ENCODE peak calls at places on chromosome 5, in four cellular contexts. S, Z, H and A are unnamed samples.

GRCh38 chr5:95761771-95762680 is 30.9 kb downstream of the RHOBTB3 start:
- DNase-seq in Z (no peak), S (no peak), H (no peak), A (no peak)

GRCh38 chr5:152532714-152533113 is 127.6 kb upstream of the NMUR2 start:
- DNase-seq in S (peak), H (peak), Z (peak), A (no peak)

GRCh38 chr5:180291234-180291940 is 496 bp downstream of the MAPK9 start:
- DNase-seq in Z (no peak), S (peak), H (no peak), A (peak)

GRCh38 chr5:85397451-85397850 is 1012.8 kb upstream of the EDIL3 start:
- DNase-seq in H (no peak), S (no peak), Z (no peak), A (no peak)

GRCh38 chr5:104913840-104914239 is 1351.3 kb upstream of the NUDT12 start:
- DNase-seq in S (no peak), H (no peak), Z (no peak), A (no peak)

GRCh38 chr5:140273401-140273877 is 29.5 kb downstream of the PFDN1 start:
- DNase-seq in S (no peak), H (no peak), Z (no peak), A (no peak)

GRCh38 chr5:110932755-110933488 is 138.6 kb upstream of the TSLP start:
- DNase-seq in H (no peak), S (no peak), Z (no peak), A (no peak)

GRCh38 chr5:86374611-86375010 is 243.1 kb upstream of the COX7C start:
- DNase-seq in Z (no peak), S (no peak), H (no peak), A (no peak)

GRCh38 chr5:117889592-117889991 is 1098.8 kb downstream of the DTWD2 start:
- DNase-seq in Z (no peak), H (no peak), S (no peak), A (no peak)

GRCh38 chr5:42491699-42492098 is 68.5 kb downstream of the GHR start:
- DNase-seq in H (no peak), Z (no peak), S (no peak), A (no peak)

GRCh38 chr5:139210585-139210984 is 12.4 kb upstream of the SIL1 start:
- DNase-seq in H (no peak), Z (no peak), S (no peak), A (peak)

GRCh38 chr5:139207302-139208000 is 9.3 kb upstream of the SIL1 start:
- DNase-seq in H (no peak), Z (no peak), S (no peak), A (no peak)

GRCh38 chr5:139205586-139205985 is 7.4 kb upstream of the SIL1 start:
- DNase-seq in S (no peak), Z (no peak), H (no peak), A (no peak)

GRCh38 chr5:139204196-139204595 is 6.0 kb upstream of the SIL1 start:
- DNase-seq in H (no peak), S (no peak), Z (no peak), A (no peak)

GRCh38 chr5:139205144-139205543 is 7.0 kb upstream of the SIL1 start:
- DNase-seq in H (no peak), Z (no peak), S (no peak), A (no peak)
- TF ChIP-seq HMGXB4 in H (no peak), Z (no peak), S (no peak), A (no peak)

GRCh38 chr5:30050056-30050815 is 1143.2 kb upstream of the CDH6 start:
- DNase-seq in H (no peak), Z (no peak), S (no peak), A (no peak)
- TF ChIP-seq HMGXB4 in H (no peak), Z (no peak), S (no peak), A (no peak)

GRCh38 chr5:145981612-145982571 is 45.5 kb downstream of the SH3RF2 start:
- DNase-seq in H (peak), Z (peak), S (no peak), A (no peak)
- TF ChIP-seq HMGXB4 in H (no peak), Z (no peak), S (no peak), A (no peak)

DNA sequence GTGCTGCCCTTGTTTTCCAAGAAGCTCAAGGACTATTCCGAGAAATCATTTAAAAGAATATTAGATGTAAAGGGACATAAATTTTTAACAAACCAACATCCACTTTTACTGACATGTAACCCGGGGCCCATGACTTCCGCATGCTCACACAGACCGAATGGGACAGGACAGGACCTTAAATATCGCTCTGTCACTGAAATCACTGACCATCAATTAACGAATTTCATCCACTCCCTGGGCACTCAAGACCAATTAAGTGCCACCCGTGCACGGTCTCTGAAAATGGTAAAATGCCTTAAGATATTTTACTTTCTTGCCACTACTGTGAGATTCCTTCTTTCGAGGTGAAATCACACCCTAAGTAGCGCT is 521 bp downstream of the NUDT12 start:
- DNase-seq in S (no peak), Z (no peak), H (no peak), A (no peak)
- TF ChIP-seq HMGXB4 in S (no peak), Z (no peak), H (no peak), A (no peak)

DNA sequence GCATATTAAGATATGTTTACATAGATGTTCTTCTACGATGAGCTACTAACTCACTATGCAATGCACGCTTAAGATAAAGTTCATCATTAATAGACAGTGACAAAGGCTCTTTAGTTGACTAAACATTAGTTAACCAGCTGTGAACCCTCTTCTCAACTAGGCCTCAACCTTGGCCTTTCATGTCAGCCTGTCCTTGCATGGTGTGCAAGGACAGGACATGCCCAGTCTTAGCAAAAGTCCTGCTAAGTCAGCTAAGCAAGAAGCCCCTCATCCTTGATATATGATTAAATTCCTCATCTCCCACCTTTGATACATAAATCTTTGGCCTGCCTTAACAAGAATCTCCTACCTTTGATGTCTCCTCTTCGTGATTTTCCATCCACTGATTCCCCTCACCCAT is 50.9 kb downstream of the PLPP1 start:
- DNase-seq in H (peak), Z (no peak), S (no peak), A (no peak)
- TF ChIP-seq HMGXB4 in H (no peak), Z (no peak), S (no peak), A (no peak)

GRCh38 chr5:68484307-68485068 is 268.9 kb downstream of the PIK3R1 start:
- DNase-seq in Z (no peak), H (no peak), S (no peak), A (no peak)
- TF ChIP-seq HMGXB4 in Z (no peak), H (no peak), S (no peak), A (no peak)

GRCh38 chr5:150779397-150780179 is 1.0 kb downstream of the SMIM3 start:
- DNase-seq in S (no peak), H (no peak), Z (no peak), A (no peak)
- TF ChIP-seq HMGXB4 in S (no peak), H (no peak), Z (no peak), A (no peak)

DNA sequence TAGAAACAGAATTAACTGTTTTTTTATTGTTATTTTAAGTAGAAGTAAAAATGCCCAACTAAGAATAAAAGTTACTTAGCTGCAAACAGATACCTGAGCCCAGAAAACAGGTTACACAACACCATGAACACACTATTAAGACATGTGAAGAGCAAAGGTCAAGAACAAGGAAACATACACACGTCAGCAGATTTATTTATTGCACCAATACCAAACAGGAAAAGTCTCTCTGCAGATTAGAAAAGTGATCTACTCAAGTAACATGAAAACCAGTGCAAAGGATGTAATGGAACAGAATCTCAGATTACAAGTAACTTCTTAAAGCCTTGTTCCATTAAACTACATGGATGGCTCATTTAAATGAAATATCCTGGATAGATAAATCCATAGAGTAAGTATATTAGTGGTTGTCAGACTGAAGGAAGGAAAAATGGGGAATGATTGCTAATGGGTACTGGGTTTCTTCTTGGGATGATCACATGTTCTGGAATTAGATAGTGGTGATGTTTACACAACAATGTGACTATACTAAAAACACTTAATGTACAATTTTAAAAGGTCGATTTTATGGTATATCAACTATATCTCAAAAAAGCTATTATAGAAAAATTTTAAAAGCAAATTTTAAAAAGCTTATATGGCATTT is 6.1 kb downstream of the SAR1B start:
- DNase-seq in S (no peak), Z (peak), H (peak), A (no peak)
- TF ChIP-seq HMGXB4 in S (no peak), Z (no peak), H (no peak), A (no peak)

GRCh38 chr5:91219803-91220371 is 163.2 kb downstream of the ARRDC3 start:
- DNase-seq in S (no peak), Z (peak), H (no peak), A (no peak)
- TF ChIP-seq HMGXB4 in S (no peak), Z (no peak), H (no peak), A (no peak)

GRCh38 chr5:51657340-51658240 is 274.3 kb downstream of the ISL1 start:
- DNase-seq in Z (no peak), S (no peak), H (no peak), A (no peak)
- TF ChIP-seq HMGXB4 in Z (no peak), S (no peak), H (no peak), A (no peak)